ENCODE peak calls at places on chromosomes 7 and 10, in six cellular contexts. U is lung, I is upper lobe of left lung, T is HepG2, G is A549, L is right lobe of liver. O is an unnamed sample. For H3K4me1, the result is how much of the 10 kb centered on the place peaks cover.

GRCh38 chr7:16554518-16555236 is 28.1 kb downstream of the LRRC72 start:
- ATAC-seq in L (no peak), T (no peak), I (no peak), U (no peak), G (no peak), O (no peak)

GRCh38 chr10:45473126-45473525 is 99.1 kb downstream of the ALOX5 start:
- ATAC-seq in G (no peak), I (no peak), U (no peak), L (peak), T (no peak), O (no peak)

GRCh38 chr10:121313119-121313858 is 285.0 kb downstream of the FGFR2 start:
- ATAC-seq in I (no peak), L (no peak), T (no peak), U (no peak), G (no peak), O (no peak)

GRCh38 chr7:92714767-92715166 is 121.6 kb downstream of the CDK6 start:
- ATAC-seq in U (no peak), T (no peak), G (no peak), I (no peak), L (peak), O (no peak)

GRCh38 chr7:29285451-29285807 is 90.9 kb downstream of the CHN2 start:
- ATAC-seq in T (no peak), I (no peak), L (no peak), U (no peak), G (peak), O (no peak)

GRCh38 chr7:139618482-139619366 is 95.2 kb downstream of the CLEC2L start:
- ATAC-seq in U (peak), I (no peak), L (peak), G (peak), T (peak), O (no peak)

GRCh38 chr10:58488921-58489320 is 23.8 kb upstream of the BICC1 start:
- ATAC-seq in U (no peak), L (no peak), T (no peak), I (no peak), G (no peak), O (no peak)

GRCh38 chr10:91520657-91521056 is 110.5 kb downstream of the HECTD2 start:
- ATAC-seq in I (no peak), L (peak), G (no peak), T (no peak), U (no peak), O (no peak)

GRCh38 chr7:76089865-76090495 is 42.1 kb downstream of the MDH2 start:
- ATAC-seq in T (no peak), I (no peak), L (no peak), G (no peak), U (no peak), O (no peak)

GRCh38 chr7:106623846-106624245 is 37.1 kb downstream of the CCDC71L start:
- ATAC-seq in I (no peak), U (peak), G (peak), L (no peak), T (no peak), O (no peak)

GRCh38 chr10:128000660-128001059 is 93.8 kb downstream of the PTPRE start:
- ATAC-seq in T (no peak), U (peak), G (peak), L (no peak), I (peak), O (no peak)

GRCh38 chr7:39595102-39595620 is 28.2 kb upstream of the RALA start:
- ATAC-seq in G (no peak), U (no peak), L (peak), T (no peak), I (no peak), O (no peak)

GRCh38 chr10:37819797-37820196 is 37.6 kb downstream of the ZNF248 start:
- ATAC-seq in L (no peak), G (no peak), I (no peak), U (no peak), T (no peak), O (no peak)

GRCh38 chr7:19728731-19729130 is 19.9 kb upstream of the POLR1F start:
- ATAC-seq in G (no peak), U (no peak), T (no peak), L (no peak), I (no peak), O (no peak)

GRCh38 chr10:45197816-45198595 is 117.4 kb downstream of the OR13A1 start:
- ATAC-seq in G (no peak), U (no peak), L (no peak), I (peak), T (no peak), O (no peak)

GRCh38 chr10:50472914-50473313 is 150.8 kb downstream of the SGMS1 start:
- ATAC-seq in U (no peak), L (no peak), G (no peak), T (no peak), I (no peak), O (no peak)

GRCh38 chr10:57336339-57336738 is 931.4 kb downstream of the IPMK start:
- ATAC-seq in G (no peak), I (no peak), L (no peak), U (no peak), T (no peak), O (no peak)

GRCh38 chr7:101768280-101768679 is 49.1 kb upstream of the CUX1 start:
- ATAC-seq in I (no peak), L (no peak), U (no peak), T (no peak), G (no peak), O (no peak)

GRCh38 chr7:75925717-75926435 is 10.9 kb downstream of the POR start:
- ATAC-seq in I (no peak), U (no peak), T (no peak), L (peak), G (peak), O (no peak)

GRCh38 chr7:90681336-90682019 is 85.4 kb downstream of the CDK14 start:
- ATAC-seq in U (no peak), G (no peak), I (no peak), L (no peak), T (no peak), O (no peak)

GRCh38 chr7:122225874-122226273 is 78.7 kb downstream of the FEZF1 start:
- ATAC-seq in L (peak), T (no peak), I (no peak), G (no peak), U (no peak), O (no peak)

GRCh38 chr10:28631896-28632596 is 45.3 kb upstream of the BAMBI start:
- ATAC-seq in L (peak), T (no peak), G (no peak), U (no peak), I (no peak), O (no peak)

GRCh38 chr7:139450851-139451250 is 32.6 kb downstream of the KLRG2 start:
- ATAC-seq in G (no peak), L (no peak), I (no peak), T (no peak), U (no peak), O (no peak)

GRCh38 chr10:7409732-7410168 is 1.1 kb downstream of the SFMBT2 start:
- ATAC-seq in L (no peak), T (no peak), I (no peak), G (no peak), U (no peak), O (no peak)

GRCh38 chr10:119341236-119342016 is 134.1 kb downstream of the GRK5 start:
- ATAC-seq in T (peak), G (peak), I (peak), U (peak), L (peak), O (peak)

GRCh38 chr10:5546891-5547683 is 22.3 kb downstream of the CALML3 start:
- ATAC-seq in G (peak), I (peak), L (peak), T (no peak), U (peak), O (peak)
- H3K4me1 ChIP-seq in G (half or more), I (half or more), L (under half), T (half or more), U (under half), O (under half)

GRCh38 chr10:3471497-3471896 is 298.9 kb upstream of the PITRM1 start:
- ATAC-seq in G (no peak), L (no peak), I (no peak), T (no peak), U (no peak), O (no peak)
- H3K4me1 ChIP-seq in G (under half), L (under half), I (under half), T (under half), U (under half), O (half or more)

DNA sequence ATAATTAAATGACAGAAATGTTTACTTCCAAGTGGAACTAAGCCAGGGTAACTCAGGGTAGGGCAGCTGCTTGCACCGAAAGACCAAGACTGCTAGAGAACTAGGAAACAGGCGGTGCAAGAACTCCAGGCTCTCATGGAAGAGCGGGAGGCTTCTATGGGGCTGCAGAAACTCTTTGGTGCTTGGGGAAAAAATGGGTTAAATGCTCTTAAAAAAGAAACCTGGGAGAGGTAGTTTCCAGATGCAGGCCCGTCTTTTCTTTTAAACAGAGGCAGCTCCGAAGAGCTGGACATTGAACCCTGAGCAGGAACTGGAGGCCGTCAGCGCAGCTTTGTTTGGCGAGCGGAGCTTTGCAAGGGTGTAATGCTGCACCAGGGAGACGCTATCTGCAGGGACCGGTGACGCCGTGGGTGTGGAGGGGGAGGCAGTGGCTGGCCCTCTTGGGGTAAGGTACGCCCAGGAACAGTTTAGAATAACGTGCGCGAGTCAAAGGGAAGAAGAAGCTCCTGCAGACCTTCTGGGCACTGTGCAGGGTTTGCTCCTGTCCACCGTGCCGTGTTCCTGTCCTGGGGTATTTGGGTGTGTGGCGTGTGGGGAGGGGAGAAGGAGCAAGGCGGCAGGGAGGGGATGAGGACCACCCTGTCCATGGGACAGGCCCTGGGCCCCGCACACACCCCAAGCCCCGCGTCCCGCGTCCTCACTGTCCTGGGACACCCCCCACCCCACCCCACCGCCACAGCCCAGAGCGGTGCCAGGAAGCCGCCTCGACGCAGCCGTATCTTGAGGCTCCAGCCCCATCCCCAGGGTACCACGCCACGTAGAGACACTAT is 59.0 kb downstream of the EGFR start:
- ATAC-seq in U (no peak), T (peak), L (peak), I (no peak), G (no peak), O (no peak)
- H3K4me1 ChIP-seq in U (under half), T (half or more), L (half or more), I (under half), G (half or more), O (half or more)

DNA sequence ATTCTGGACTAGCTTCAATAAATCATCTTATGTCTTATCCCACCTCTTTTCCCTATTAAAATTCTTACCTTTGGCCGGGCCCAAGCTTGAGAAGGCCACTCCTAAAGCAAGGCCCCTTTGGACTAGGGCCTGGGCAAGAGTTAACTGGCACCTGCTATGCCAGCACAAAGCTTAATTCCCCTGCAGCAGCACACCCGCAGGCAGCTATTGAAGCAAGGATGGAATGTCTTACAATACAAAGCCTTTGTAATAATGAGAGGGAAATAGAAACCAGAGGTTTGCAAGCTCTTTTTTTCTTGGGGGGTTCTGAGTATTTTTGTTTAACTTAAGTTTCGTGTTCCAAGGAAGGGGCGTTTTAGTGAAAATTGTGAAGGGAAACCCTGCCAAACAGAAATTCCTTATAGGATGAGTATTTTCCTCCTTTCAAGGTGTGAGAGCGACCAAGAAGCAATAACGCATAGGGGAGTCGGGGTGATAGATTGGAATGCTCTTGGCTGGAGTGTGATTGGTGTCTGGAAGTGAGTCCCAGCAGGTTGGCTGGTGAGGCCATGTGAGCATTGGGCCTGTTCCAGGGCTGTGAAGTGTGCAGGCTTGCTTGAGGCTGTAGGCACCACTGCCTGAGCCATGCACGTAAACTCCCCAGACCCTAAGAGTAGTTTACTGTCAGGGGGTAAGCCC is 148.5 kb downstream of the KIAA1217 start:
- ATAC-seq in L (no peak), U (no peak), I (peak), G (no peak), T (no peak), O (no peak)
- H3K4me1 ChIP-seq in L (under half), U (under half), I (under half), G (under half), T (under half), O (under half)

GRCh38 chr10:70479626-70480253 is 1.2 kb downstream of the PALD1 start:
- ATAC-seq in T (no peak), I (no peak), L (no peak), U (no peak), G (no peak), O (no peak)

GRCh38 chr10:70480254-70480861 is 1.8 kb downstream of the PALD1 start:
- ATAC-seq in T (no peak), L (no peak), I (no peak), G (no peak), U (no peak), O (no peak)

GRCh38 chr10:70481831-70482530 is 3.4 kb downstream of the PALD1 start:
- ATAC-seq in I (peak), G (no peak), L (peak), U (no peak), T (no peak), O (peak)

GRCh38 chr10:70479161-70479531 is 579 bp downstream of the PALD1 start:
- ATAC-seq in L (no peak), I (no peak), T (no peak), U (no peak), G (peak), O (no peak)

GRCh38 chr10:70481105-70481504 is 2.5 kb downstream of the PALD1 start:
- ATAC-seq in U (no peak), T (no peak), G (no peak), I (no peak), L (no peak), O (no peak)
- H3K4me1 ChIP-seq in U (under half), T (under half), G (under half), I (half or more), L (under half), O (under half)

GRCh38 chr7:104228442-104228841 is 20.6 kb upstream of the ORC5 start:
- ATAC-seq in T (no peak), U (no peak), G (no peak), I (no peak), L (no peak), O (no peak)
- H3K4me1 ChIP-seq in T (under half), U (under half), G (under half), I (under half), L (under half), O (under half)

DNA sequence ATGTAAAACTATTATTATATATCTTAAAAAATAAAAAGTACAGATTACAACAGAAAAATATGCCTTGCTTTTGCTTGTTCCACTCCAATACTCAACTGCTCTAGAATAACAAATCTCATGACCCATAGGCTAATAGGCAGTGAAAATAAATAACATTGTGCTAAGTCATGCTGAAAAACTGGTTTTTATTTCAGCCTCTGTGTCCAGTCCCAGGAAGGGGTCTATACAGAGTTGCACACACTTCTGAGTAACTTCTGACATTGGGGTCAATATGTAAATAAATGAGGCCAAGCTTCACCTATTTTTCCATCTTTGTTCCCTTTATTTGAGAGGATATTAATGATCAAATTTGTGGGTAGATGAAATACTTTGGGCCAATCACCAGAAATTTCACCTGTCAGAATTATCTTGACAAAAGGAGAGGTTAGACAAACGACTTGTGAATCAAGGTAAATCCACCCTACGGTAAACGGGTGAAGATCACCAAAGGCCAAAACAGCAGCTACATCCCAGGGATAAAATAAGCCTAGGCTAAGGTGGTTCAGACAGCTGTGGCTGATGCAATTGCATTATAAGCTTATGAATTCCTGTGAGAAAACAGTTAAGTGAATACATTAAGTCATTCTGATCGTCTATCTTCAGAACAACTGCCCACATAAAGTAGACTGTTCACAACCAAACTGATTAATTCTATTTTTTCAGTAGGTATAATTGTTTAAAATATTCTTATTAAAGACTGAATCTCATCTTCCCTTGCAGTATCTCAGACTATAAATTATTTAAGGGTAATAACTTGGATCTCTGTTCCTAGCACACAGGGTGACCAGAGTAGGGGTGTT is 87.4 kb downstream of the UBE2H start:
- ATAC-seq in T (no peak), I (no peak), U (no peak), L (no peak), G (no peak), O (no peak)
- H3K4me1 ChIP-seq in T (under half), I (half or more), U (under half), L (under half), G (under half), O (under half)

O was measured in gastroesophageal sphincter.